ENCODE peak calls at places on chromosomes 5 and 9, in nine cellular contexts. T is activated naive CD4-positive, alpha-beta T cell treated with Interleukin-2 at 50 U/mL for 16 hours; P is mucosa of descending colon; H is NCI-H748 treated with DMSO at 0.1 percent for 48 hours; E is naive thymus-derived CD4-positive, alpha-beta T cell; K is endodermal cell; D is NCI-H2171 treated with DMSO at 0.1 percent for 48 hours; O is Kasumi-1; W is RPMI8226. M is an unnamed sample.
A peak's percentile ranks its signal among the peaks of the same experiment; 100 is the strongest.

GRCh38 chr5:176410486-176411180 is 5.7 kb downstream of the CLTB start:
- DNase-seq in T (no peak), P (no peak), H (no peak), E (no peak), K (no peak), D (no peak), O (no peak), W (peak; percentile 51), M (no peak)

GRCh38 chr5:20367178-20367577 is 379.2 kb upstream of the CDH18 start:
- DNase-seq in T (no peak), P (no peak), H (no peak), E (no peak), K (no peak), D (no peak), O (no peak), W (no peak), M (no peak)

GRCh38 chr5:100641833-100642232 is 106.7 kb downstream of the FAM174A start:
- DNase-seq in T (no peak), P (no peak), H (no peak), E (no peak), K (no peak), D (no peak), O (no peak), W (no peak), M (no peak)

GRCh38 chr9:96139592-96140251 is 162.3 kb downstream of the HSD17B3 start:
- DNase-seq in T (no peak), P (peak; percentile 51), H (peak; percentile 51), E (no peak), K (no peak), D (peak; percentile 83), O (peak; percentile 5), W (no peak), M (no peak)

GRCh38 chr5:117888688-117889087 is 1099.7 kb downstream of the DTWD2 start:
- DNase-seq in T (no peak), P (no peak), H (no peak), E (no peak), K (no peak), D (no peak), O (peak; percentile 16), W (peak; percentile 50), M (peak; percentile 25)

GRCh38 chr5:172800088-172800551 is 29.1 kb upstream of the DUSP1 start:
- DNase-seq in T (no peak), P (no peak), H (no peak), E (no peak), K (peak; percentile 37), D (no peak), O (peak; percentile 32), W (no peak), M (no peak)

GRCh38 chr5:123881791-123882244 is 369.8 kb downstream of the CSNK1G3 start:
- DNase-seq in T (no peak), P (no peak), H (no peak), E (no peak), K (no peak), D (no peak), O (no peak), W (no peak), M (no peak)

GRCh38 chr9:119639287-119639955 is 270.2 kb upstream of the BRINP1 start:
- DNase-seq in T (no peak), P (no peak), H (no peak), E (no peak), K (peak; percentile 58), D (peak; percentile 86), O (no peak), W (peak; percentile 7), M (peak; percentile 8)

GRCh38 chr5:145062280-145062679 is 772.9 kb downstream of the PRELID2 start:
- DNase-seq in T (no peak), P (no peak), H (no peak), E (no peak), K (no peak), D (no peak), O (no peak), W (no peak), M (no peak)

GRCh38 chr9:38257626-38258215 is 134.8 kb upstream of the ALDH1B1 start:
- DNase-seq in T (no peak), P (no peak), H (no peak), E (no peak), K (no peak), D (no peak), O (no peak), W (no peak), M (no peak)

GRCh38 chr9:34825780-34826179 is 115.8 kb upstream of the CCL21 start:
- DNase-seq in T (no peak), P (no peak), H (no peak), E (no peak), K (no peak), D (no peak), O (no peak), W (no peak), M (no peak)

GRCh38 chr5:68440255-68440654 is 224.7 kb downstream of the PIK3R1 start:
- DNase-seq in T (no peak), P (no peak), H (no peak), E (no peak), K (no peak), D (no peak), O (no peak), W (no peak), M (no peak)

GRCh38 chr5:55308254-55308836 is 556 bp downstream of the MTREX start:
- DNase-seq in T (peak; percentile 9), P (peak; percentile 30), H (peak; percentile 7), E (peak; percentile 8), K (no peak), D (peak; percentile 76), O (peak; percentile 48), W (peak; percentile 30), M (peak; percentile 28)

GRCh38 chr9:128683340-128684064 is 5.5 kb upstream of the SET start:
- DNase-seq in T (peak; percentile 28), P (peak; percentile 78), H (no peak), E (no peak), K (peak; percentile 97), D (no peak), O (peak; percentile 58), W (peak; percentile 78), M (no peak)

GRCh38 chr5:111266491-111266890 is 42.3 kb downstream of the CAMK4 start:
- DNase-seq in T (no peak), P (no peak), H (no peak), E (no peak), K (no peak), D (peak; percentile 59), O (no peak), W (no peak), M (no peak)

GRCh38 chr9:33024126-33024965 is 727 bp upstream of the DNAJA1 start:
- DNase-seq in T (peak; percentile 64), P (no peak), H (no peak), E (no peak), K (no peak), D (no peak), O (peak; percentile 32), W (peak; percentile 37), M (no peak)

GRCh38 chr5:176529824-176530195 is 7.4 kb downstream of the RNF44 start:
- DNase-seq in T (peak; percentile 44), P (peak; percentile 43), H (no peak), E (peak; percentile 76), K (peak; percentile 44), D (peak; percentile 35), O (peak; percentile 89), W (no peak), M (peak; percentile 97)

GRCh38 chr5:71482132-71482531 is 26.7 kb downstream of the BDP1 start:
- DNase-seq in T (no peak), P (no peak), H (peak; percentile 55), E (no peak), K (no peak), D (peak; percentile 51), O (no peak), W (no peak), M (no peak)

GRCh38 chr9:133973111-133973790 is 18.9 kb downstream of the VAV2 start:
- DNase-seq in T (no peak), P (peak; percentile 64), H (no peak), E (no peak), K (no peak), D (peak; percentile 34), O (no peak), W (no peak), M (no peak)

GRCh38 chr5:74919487-74919886 is 53.3 kb upstream of the FAM169A start:
- DNase-seq in T (no peak), P (no peak), H (peak; percentile 55), E (peak; percentile 27), K (peak; percentile 55), D (peak; percentile 46), O (peak; percentile 84), W (peak; percentile 52), M (peak; percentile 47)

GRCh38 chr5:40221796-40222195 is 457.9 kb upstream of the PTGER4 start:
- DNase-seq in T (no peak), P (no peak), H (no peak), E (no peak), K (no peak), D (no peak), O (no peak), W (no peak), M (no peak)

GRCh38 chr9:78324682-78325081 is 27.8 kb downstream of the PSAT1 start:
- DNase-seq in T (no peak), P (no peak), H (no peak), E (no peak), K (no peak), D (peak; percentile 25), O (no peak), W (no peak), M (no peak)

GRCh38 chr5:180173875-180174586 is 35.0 kb downstream of the RASGEF1C start:
- DNase-seq in T (no peak), P (no peak), H (no peak), E (no peak), K (no peak), D (no peak), O (no peak), W (no peak), M (no peak)

GRCh38 chr5:76099286-76099702 is 16.1 kb downstream of the SV2C start:
- DNase-seq in T (peak; percentile 11), P (no peak), H (no peak), E (peak; percentile 45), K (no peak), D (no peak), O (no peak), W (no peak), M (peak; percentile 73)

GRCh38 chr5:42514759-42515158 is 91.5 kb downstream of the GHR start:
- DNase-seq in T (no peak), P (no peak), H (no peak), E (no peak), K (peak; percentile 59), D (no peak), O (peak; percentile 7), W (peak; percentile 16), M (no peak)

GRCh38 chr9:23153058-23153457 is 673.0 kb downstream of the ELAVL2 start:
- DNase-seq in T (no peak), P (no peak), H (no peak), E (no peak), K (peak; percentile 66), D (no peak), O (no peak), W (no peak), M (no peak)

GRCh38 chr9:2802494-2802921 is 41.4 kb downstream of the PUM3 start:
- DNase-seq in T (no peak), P (no peak), H (no peak), E (no peak), K (no peak), D (no peak), O (no peak), W (no peak), M (no peak)

GRCh38 chr5:168295574-168296201 is 4.2 kb downstream of the WWC1 start:
- DNase-seq in T (no peak), P (no peak), H (no peak), E (no peak), K (peak; percentile 93), D (no peak), O (peak; percentile 5), W (peak; percentile 8), M (no peak)

GRCh38 chr5:162274684-162275083 is 207.1 kb downstream of the GABRG2 start:
- DNase-seq in T (no peak), P (no peak), H (no peak), E (no peak), K (peak; percentile 87), D (no peak), O (no peak), W (no peak), M (no peak)

GRCh38 chr9:6968271-6968670 is 210.5 kb downstream of the KDM4C start:
- DNase-seq in T (no peak), P (no peak), H (no peak), E (no peak), K (no peak), D (no peak), O (no peak), W (no peak), M (no peak)

GRCh38 chr5:141597394-141597793 is 21.4 kb downstream of the DIAPH1 start:
- DNase-seq in T (no peak), P (no peak), H (no peak), E (no peak), K (no peak), D (peak; percentile 76), O (no peak), W (peak; percentile 11), M (no peak)